ENCODE peak calls at places on chromosomes 1 and 21, in five cellular contexts. P is uterus, U is hepatocyte, E is ascending aorta, G is GM23338. M is an unnamed sample.

GRCh38 chr1:151888972-151889570 is 20.2 kb downstream of the THEM4 start:
- DNase-seq in E (no peak), U (peak), P (no peak), G (peak), M (no peak)

GRCh38 chr21:41133896-41134522 is 34.0 kb upstream of the BACE2 start:
- DNase-seq in G (peak), U (peak), P (no peak), E (no peak), M (no peak)

GRCh38 chr1:68207129-68207689 is 25.1 kb downstream of the WLS start:
- DNase-seq in G (no peak), P (no peak), U (no peak), E (no peak), M (no peak)

GRCh38 chr21:26557106-26557505 is 16.0 kb downstream of the CYYR1 start:
- DNase-seq in G (no peak), E (no peak), U (no peak), P (no peak), M (no peak)

GRCh38 chr1:85464497-85465098 is 361 bp downstream of the DDAH1 start:
- DNase-seq in E (peak), P (peak), U (peak), G (peak), M (peak)

GRCh38 chr1:230424440-230425251 is 1.5 kb downstream of the PGBD5 start:
- DNase-seq in E (no peak), U (peak), P (no peak), G (peak), M (no peak)

GRCh38 chr21:44291078-44291935 is 5.6 kb downstream of the AIRE start:
- DNase-seq in E (no peak), G (no peak), P (no peak), U (no peak), M (peak)

GRCh38 chr1:185207980-185208602 is 51.1 kb downstream of the SWT1 start:
- DNase-seq in E (no peak), P (no peak), G (no peak), U (no peak), M (no peak)

GRCh38 chr1:113931456-113931855 is 2.3 kb downstream of the HIPK1 start:
- DNase-seq in U (peak), G (no peak), E (no peak), P (no peak), M (no peak)

GRCh38 chr1:208977861-208978260 is 605.7 kb upstream of the CAMK1G start:
- DNase-seq in U (no peak), E (no peak), P (no peak), G (no peak), M (no peak)

GRCh38 chr1:234541281-234541975 is 62.4 kb upstream of the TARBP1 start:
- DNase-seq in E (no peak), P (peak), U (no peak), G (no peak), M (no peak)

GRCh38 chr1:20379075-20379474 is 88.4 kb downstream of the VWA5B1 start:
- DNase-seq in E (no peak), U (no peak), G (no peak), P (no peak), M (no peak)

GRCh38 chr1:2494323-2494693 is 18.2 kb downstream of the PLCH2 start:
- DNase-seq in P (no peak), U (peak), E (no peak), G (no peak), M (no peak)

GRCh38 chr1:44819257-44819593 is 10.9 kb downstream of the BTBD19 start:
- DNase-seq in U (no peak), G (peak), P (no peak), E (no peak), M (no peak)

GRCh38 chr1:94416901-94417701 is 1.1 kb upstream of the ABCD3 start:
- DNase-seq in P (peak), E (no peak), G (peak), U (peak), M (peak)

GRCh38 chr1:53153752-53154151 is 11.3 kb upstream of the SLC1A7 start:
- DNase-seq in P (no peak), E (no peak), G (no peak), U (no peak), M (no peak)

GRCh38 chr21:41481191-41481590 is 26.8 kb downstream of the TMPRSS2 start:
- DNase-seq in G (no peak), E (no peak), P (no peak), U (no peak), M (no peak)

GRCh38 chr1:3071507-3072177 is 2.6 kb downstream of the PRDM16 start:
- DNase-seq in U (no peak), E (no peak), P (no peak), G (no peak), M (peak)

GRCh38 chr1:151536499-151536898 is 3.6 kb upstream of the TUFT1 start:
- DNase-seq in G (no peak), U (no peak), P (no peak), E (no peak), M (no peak)

GRCh38 chr1:33219886-33220661 is 36.2 kb upstream of the ZNF362 start:
- DNase-seq in U (peak), E (no peak), P (no peak), G (peak), M (peak)

GRCh38 chr1:23864801-23865542 is 3.1 kb downstream of the FUCA1 start:
- DNase-seq in P (no peak), U (no peak), G (no peak), E (no peak), M (no peak)

GRCh38 chr21:28298251-28298672 is 694.4 kb downstream of the LTN1 start:
- DNase-seq in E (no peak), G (no peak), U (no peak), P (no peak), M (no peak)

GRCh38 chr1:9852410-9853301 is 28.9 kb upstream of the CLSTN1 start:
- DNase-seq in E (no peak), P (peak), G (no peak), U (peak), M (no peak)

GRCh38 chr1:35715568-35716002 is 3.1 kb downstream of the C1orf216 start:
- DNase-seq in U (peak), P (peak), E (peak), G (peak), M (peak)

GRCh38 chr1:199929556-199929955 is 98.0 kb upstream of the NR5A2 start:
- DNase-seq in G (no peak), E (no peak), P (no peak), U (no peak), M (no peak)

GRCh38 chr1:19563336-19564097 is 78.2 kb upstream of the CAPZB start:
- DNase-seq in U (peak), P (peak), G (no peak), E (no peak), M (peak)

GRCh38 chr1:10918531-10918930 is 93.9 kb upstream of the TARDBP start:
- DNase-seq in G (no peak), U (no peak), P (no peak), E (no peak), M (no peak)

GRCh38 chr1:112520166-112520565 is 11.4 kb downstream of the WNT2B start:
- DNase-seq in G (no peak), U (no peak), P (no peak), E (no peak), M (no peak)